ENCODE peak calls at places on chromosome 20, in four cellular contexts. One of them, this sample, is unnamed.

GRCh38 chr20:11451793-11452291 is 465.9 kb upstream of the BTBD3 start:
- DNase-seq in cardiac muscle cell: peak
- DNase-seq in IMR-90: peak
- DNase-seq in heart left ventricle: no peak
- DNase-seq in this sample: no peak

GRCh38 chr20:22312744-22313346 is 271.5 kb downstream of the FOXA2 start:
- DNase-seq in IMR-90: peak
- DNase-seq in heart left ventricle: no peak
- DNase-seq in cardiac muscle cell: peak
- DNase-seq in this sample: peak

GRCh38 chr20:9025643-9026042 is 43.2 kb upstream of the PLCB4 start:
- DNase-seq in IMR-90: peak
- DNase-seq in cardiac muscle cell: peak
- DNase-seq in heart left ventricle: no peak
- DNase-seq in this sample: peak

GRCh38 chr20:4073852-4074741 is 58.7 kb upstream of the RNF24 start:
- DNase-seq in heart left ventricle: no peak
- DNase-seq in IMR-90: no peak
- DNase-seq in cardiac muscle cell: no peak
- DNase-seq in this sample: no peak

GRCh38 chr20:53608456-53609413 is 15.1 kb upstream of the ZNF217 start:
- DNase-seq in IMR-90: no peak
- DNase-seq in heart left ventricle: peak
- DNase-seq in cardiac muscle cell: peak
- DNase-seq in this sample: no peak

GRCh38 chr20:36872857-36873256 is 3.1 kb upstream of the TLDC2 start:
- DNase-seq in heart left ventricle: peak
- DNase-seq in cardiac muscle cell: no peak
- DNase-seq in IMR-90: no peak
- DNase-seq in this sample: no peak

GRCh38 chr20:64049060-64049886 is at the start of gene SOX18:
- DNase-seq in IMR-90: peak
- DNase-seq in heart left ventricle: peak
- DNase-seq in cardiac muscle cell: peak
- DNase-seq in this sample: no peak

GRCh38 chr20:19520261-19520660 is 237.8 kb upstream of the RIN2 start:
- DNase-seq in IMR-90: no peak
- DNase-seq in heart left ventricle: no peak
- DNase-seq in cardiac muscle cell: no peak
- DNase-seq in this sample: no peak

GRCh38 chr20:26208296-26209091 is 511.8 kb upstream of the ZNF337 start:
- DNase-seq in heart left ventricle: peak
- DNase-seq in IMR-90: no peak
- DNase-seq in cardiac muscle cell: peak
- DNase-seq in this sample: no peak

GRCh38 chr20:46810442-46811327 is 84.0 kb upstream of the EYA2 start:
- DNase-seq in heart left ventricle: no peak
- DNase-seq in cardiac muscle cell: no peak
- DNase-seq in IMR-90: no peak
- DNase-seq in this sample: no peak

GRCh38 chr20:53133628-53134027 is 161.5 kb downstream of the TSHZ2 start:
- DNase-seq in IMR-90: no peak
- DNase-seq in cardiac muscle cell: no peak
- DNase-seq in heart left ventricle: no peak
- DNase-seq in this sample: no peak

GRCh38 chr20:17473662-17474061 is 57.5 kb downstream of the BFSP1 start:
- DNase-seq in heart left ventricle: no peak
- DNase-seq in IMR-90: no peak
- DNase-seq in cardiac muscle cell: no peak
- DNase-seq in this sample: no peak

GRCh38 chr20:62735331-62735821 is 26.7 kb downstream of the NTSR1 start:
- DNase-seq in heart left ventricle: no peak
- DNase-seq in IMR-90: no peak
- DNase-seq in cardiac muscle cell: no peak
- DNase-seq in this sample: peak

GRCh38 chr20:62480318-62480717 is 4.5 kb upstream of the GATA5 start:
- DNase-seq in heart left ventricle: no peak
- DNase-seq in IMR-90: no peak
- DNase-seq in cardiac muscle cell: peak
- DNase-seq in this sample: no peak

GRCh38 chr20:38186788-38187221 is 21.7 kb upstream of the TGM2 start:
- DNase-seq in heart left ventricle: no peak
- DNase-seq in IMR-90: peak
- DNase-seq in cardiac muscle cell: no peak
- DNase-seq in this sample: peak

GRCh38 chr20:34579936-34580587 is 21.5 kb downstream of the MAP1LC3A start:
- DNase-seq in heart left ventricle: no peak
- DNase-seq in IMR-90: peak
- DNase-seq in cardiac muscle cell: no peak
- DNase-seq in this sample: no peak

GRCh38 chr20:17150858-17151257 is 76.0 kb upstream of the PCSK2 start:
- DNase-seq in IMR-90: no peak
- DNase-seq in heart left ventricle: no peak
- DNase-seq in cardiac muscle cell: no peak
- DNase-seq in this sample: no peak

GRCh38 chr20:61531553-61532345 is 279.7 kb downstream of the CDH4 start:
- DNase-seq in cardiac muscle cell: peak
- DNase-seq in heart left ventricle: no peak
- DNase-seq in IMR-90: peak
- DNase-seq in this sample: peak

GRCh38 chr20:18157102-18157501 is 19.4 kb downstream of the KAT14 start:
- DNase-seq in heart left ventricle: no peak
- DNase-seq in cardiac muscle cell: no peak
- DNase-seq in IMR-90: no peak
- DNase-seq in this sample: no peak

GRCh38 chr20:19885981-19886665 is 128.1 kb downstream of the RIN2 start:
- DNase-seq in IMR-90: peak
- DNase-seq in cardiac muscle cell: peak
- DNase-seq in heart left ventricle: peak
- DNase-seq in this sample: peak

GRCh38 chr20:60244373-60245146 is 286.3 kb downstream of the CDH26 start:
- DNase-seq in IMR-90: no peak
- DNase-seq in heart left ventricle: no peak
- DNase-seq in cardiac muscle cell: no peak
- DNase-seq in this sample: no peak

GRCh38 chr20:41063442-41063841 is 34.8 kb downstream of the TOP1 start:
- DNase-seq in heart left ventricle: no peak
- DNase-seq in IMR-90: no peak
- DNase-seq in cardiac muscle cell: no peak
- DNase-seq in this sample: no peak

GRCh38 chr20:25382704-25383370 is 7.8 kb downstream of the ABHD12 start:
- DNase-seq in IMR-90: no peak
- DNase-seq in heart left ventricle: peak
- DNase-seq in cardiac muscle cell: no peak
- DNase-seq in this sample: no peak

GRCh38 chr20:62762376-62762775 is 33.9 kb upstream of the MRGBP start:
- DNase-seq in cardiac muscle cell: no peak
- DNase-seq in heart left ventricle: no peak
- DNase-seq in IMR-90: no peak
- DNase-seq in this sample: no peak

GRCh38 chr20:4814696-4815252 is 93.1 kb downstream of the PRND start:
- DNase-seq in IMR-90: no peak
- DNase-seq in heart left ventricle: peak
- DNase-seq in cardiac muscle cell: no peak
- DNase-seq in this sample: no peak

GRCh38 chr20:39165099-39165498 is 203.0 kb downstream of the DHX35 start:
- DNase-seq in IMR-90: no peak
- DNase-seq in heart left ventricle: no peak
- DNase-seq in cardiac muscle cell: no peak
- DNase-seq in this sample: no peak

GRCh38 chr20:34535301-34535840 is 19.1 kb downstream of the DYNLRB1 start:
- DNase-seq in IMR-90: no peak
- DNase-seq in heart left ventricle: no peak
- DNase-seq in cardiac muscle cell: no peak
- DNase-seq in this sample: no peak

GRCh38 chr20:62215991-62216635 is 4.0 kb downstream of the HRH3 start:
- DNase-seq in cardiac muscle cell: no peak
- DNase-seq in IMR-90: no peak
- DNase-seq in heart left ventricle: peak
- DNase-seq in this sample: no peak

DNA sequence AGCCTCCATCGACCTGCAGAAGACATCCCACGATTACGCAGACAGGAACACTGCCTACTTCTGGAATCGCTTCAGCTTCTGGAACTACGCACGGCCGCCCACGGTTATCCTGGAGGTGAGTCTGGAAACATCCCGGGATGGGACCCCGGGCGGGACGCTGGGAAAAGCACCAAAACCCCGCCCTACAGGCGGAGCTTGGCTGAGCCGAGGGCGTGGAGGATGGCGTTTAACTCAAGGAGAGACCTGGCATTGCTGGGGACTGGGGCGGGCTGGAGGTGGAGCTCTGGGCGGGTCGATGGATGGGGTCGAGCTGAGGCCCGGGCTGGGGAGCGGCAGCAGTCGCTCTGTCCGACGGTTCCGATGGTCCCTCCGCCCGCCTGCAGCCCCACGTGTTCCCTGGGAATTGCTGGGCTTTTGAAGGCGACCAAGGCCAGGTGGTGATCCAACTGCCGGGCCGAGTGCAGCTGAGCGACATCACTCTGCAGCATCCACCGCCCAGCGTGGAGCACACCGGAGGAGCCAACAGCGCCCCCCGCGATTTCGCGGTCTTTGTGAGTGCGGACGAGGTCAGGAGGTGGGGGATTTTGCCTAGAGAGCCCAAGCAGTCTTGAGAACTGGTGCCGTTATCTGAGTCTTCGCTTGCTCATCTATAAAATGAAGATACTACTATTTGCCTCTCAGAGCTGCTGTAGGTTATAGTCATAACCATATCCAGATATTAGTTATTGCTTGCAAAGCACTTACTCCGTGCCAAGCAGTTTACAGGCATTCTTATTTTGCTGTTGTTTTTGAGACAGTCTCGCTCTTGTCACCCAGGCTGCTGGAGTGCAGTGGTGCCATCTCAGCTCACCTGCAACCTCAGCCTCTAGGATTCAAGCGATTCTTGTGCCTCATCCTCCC is 3.8 kb downstream of the SPAG4 start:
- DNase-seq in heart left ventricle: peak
- DNase-seq in IMR-90: peak
- DNase-seq in cardiac muscle cell: peak
- DNase-seq in this sample: peak
- TF ChIP-seq CTCF in heart left ventricle: peak
- TF ChIP-seq CTCF in IMR-90: peak
- TF ChIP-seq CTCF in cardiac muscle cell: peak
- TF ChIP-seq CTCF in this sample: peak

GRCh38 chr20:13236990-13237720 is 16.1 kb downstream of the ISM1 start:
- DNase-seq in heart left ventricle: no peak
- DNase-seq in IMR-90: no peak
- DNase-seq in cardiac muscle cell: no peak
- DNase-seq in this sample: no peak

GRCh38 chr20:13234961-13235360 is 13.9 kb downstream of the ISM1 start:
- DNase-seq in heart left ventricle: no peak
- DNase-seq in cardiac muscle cell: no peak
- DNase-seq in IMR-90: no peak
- DNase-seq in this sample: no peak

GRCh38 chr20:13232999-13233398 is 11.9 kb downstream of the ISM1 start:
- DNase-seq in cardiac muscle cell: no peak
- DNase-seq in heart left ventricle: no peak
- DNase-seq in IMR-90: no peak
- DNase-seq in this sample: no peak

GRCh38 chr20:13243826-13244376 is 22.8 kb downstream of the ISM1 start:
- DNase-seq in heart left ventricle: no peak
- DNase-seq in cardiac muscle cell: no peak
- DNase-seq in IMR-90: no peak
- DNase-seq in this sample: peak

DNA sequence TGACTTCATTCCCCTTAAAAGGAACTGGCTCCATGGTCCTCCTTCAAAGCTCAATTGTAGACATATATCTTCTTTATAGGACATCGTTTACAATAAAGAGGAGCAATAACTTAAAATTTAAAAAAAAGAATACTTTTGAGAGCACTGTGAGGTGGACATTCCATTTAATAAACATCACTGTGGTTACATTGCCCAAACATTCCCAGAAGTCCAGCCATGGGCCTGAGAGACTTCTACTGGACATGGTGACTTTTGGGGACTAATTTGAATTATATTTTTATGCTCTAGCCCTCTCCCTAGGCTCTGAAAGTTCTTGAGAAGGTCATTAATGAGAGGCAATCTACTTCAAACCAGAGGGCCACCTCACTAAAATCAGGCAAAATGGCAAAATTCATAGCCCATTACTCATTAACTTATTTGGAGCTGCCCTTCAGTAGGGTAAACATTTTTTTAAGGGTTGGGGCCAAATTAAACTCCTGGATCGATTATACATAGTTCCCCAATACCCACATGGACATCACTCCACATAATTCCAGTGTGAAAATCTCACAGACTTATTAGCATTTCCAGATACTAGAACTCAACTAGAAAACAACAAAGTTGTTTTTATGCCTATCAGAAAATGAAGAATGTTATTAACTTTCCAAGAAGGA is 17.1 kb downstream of the ISM1 start:
- DNase-seq in cardiac muscle cell: no peak
- DNase-seq in IMR-90: no peak
- DNase-seq in heart left ventricle: no peak
- DNase-seq in this sample: no peak
- H3K27ac ChIP-seq in cardiac muscle cell: no peak
- H3K27ac ChIP-seq in IMR-90: no peak
- H3K27ac ChIP-seq in heart left ventricle: no peak
- H3K27ac ChIP-seq in this sample: no peak

DNA sequence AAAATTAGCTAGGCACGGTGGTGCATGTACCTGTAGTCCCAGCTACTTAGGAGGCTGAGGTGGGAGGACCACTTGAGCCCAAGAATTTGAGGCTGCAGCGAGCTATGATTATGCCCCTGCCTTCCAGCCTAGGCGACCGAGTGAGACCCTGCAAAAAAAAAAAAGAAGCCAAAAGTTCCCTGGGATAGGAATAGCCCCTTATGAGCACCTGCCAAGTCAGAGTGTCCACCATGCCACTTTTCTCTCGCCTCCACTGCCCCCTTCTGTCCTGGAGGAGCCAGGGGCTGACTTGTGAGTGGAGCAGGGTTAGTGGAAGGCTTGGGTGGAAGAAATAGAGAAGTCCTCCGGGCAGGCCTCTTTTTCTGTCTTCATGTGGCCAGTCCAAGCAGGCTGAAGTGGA is 12.1 kb upstream of the DDX27 start:
- DNase-seq in cardiac muscle cell: no peak
- DNase-seq in heart left ventricle: no peak
- DNase-seq in IMR-90: no peak
- DNase-seq in this sample: no peak
- TF ChIP-seq CTCF in cardiac muscle cell: no peak
- TF ChIP-seq CTCF in heart left ventricle: no peak
- TF ChIP-seq CTCF in IMR-90: no peak
- TF ChIP-seq CTCF in this sample: peak

DNA sequence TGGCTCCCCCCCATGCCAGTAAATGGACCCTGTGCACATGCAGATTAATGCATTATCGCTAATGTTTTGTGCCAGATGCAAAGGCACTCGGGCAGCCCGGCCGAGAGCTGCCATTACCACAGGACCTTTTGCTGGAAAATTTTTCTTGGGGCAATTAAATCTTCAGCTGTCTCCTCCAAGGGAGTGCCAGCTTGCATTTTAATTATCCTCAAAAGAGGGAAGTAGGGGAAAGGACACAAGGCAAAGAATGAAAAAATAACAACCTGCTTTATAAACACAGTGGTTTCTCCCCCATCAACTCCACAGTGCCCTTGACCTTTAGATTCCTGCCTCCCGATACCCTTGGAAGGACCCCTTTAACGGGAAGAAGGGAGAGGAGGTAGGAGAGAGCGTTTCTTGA is 48.2 kb downstream of the PDYN start:
- DNase-seq in heart left ventricle: no peak
- DNase-seq in cardiac muscle cell: no peak
- DNase-seq in IMR-90: no peak
- DNase-seq in this sample: no peak
- H3K27ac ChIP-seq in heart left ventricle: no peak
- H3K27ac ChIP-seq in cardiac muscle cell: no peak
- H3K27ac ChIP-seq in IMR-90: no peak
- H3K27ac ChIP-seq in this sample: peak